ENCODE peak calls at places on chromosomes 13 and 19, in six cellular contexts. K is H1, I is GM12891, Q is K562, M is HepG2, D is GM12878. E is an unnamed sample.

GRCh38 chr13:23671902-23672301 is 101.7 kb downstream of the TNFRSF19 start:
- DNase-seq in I (no peak), K (no peak), M (no peak), Q (no peak), D (no peak), E (no peak)

GRCh38 chr19:2164020-2164988 is 571 bp downstream of the DOT1L start:
- DNase-seq in I (no peak), Q (peak; percentile 23), M (no peak), D (no peak), K (no peak), E (no peak)

GRCh38 chr19:40398417-40399056 is 8.6 kb upstream of the HIPK4 start:
- DNase-seq in K (no peak), Q (peak; percentile 92), I (peak; percentile 66), D (no peak), M (no peak), E (no peak)

GRCh38 chr19:56137405-56137804 is 3.7 kb upstream of the ZNF444 start:
- DNase-seq in Q (no peak), M (no peak), D (no peak), I (no peak), K (no peak), E (no peak)

GRCh38 chr13:101941095-101941777 is 460.6 kb downstream of the FGF14 start:
- DNase-seq in M (no peak), I (no peak), D (no peak), K (no peak), Q (no peak), E (no peak)

GRCh38 chr13:78430166-78430791 is 173.1 kb downstream of the POU4F1 start:
- DNase-seq in K (no peak), D (no peak), M (no peak), I (no peak), Q (no peak), E (no peak)

GRCh38 chr19:30076101-30076551 is 134.1 kb downstream of the URI1 start:
- DNase-seq in K (no peak), I (no peak), Q (no peak), M (no peak), D (no peak), E (no peak)

GRCh38 chr13:101451641-101452040 is 834 bp upstream of the ITGBL1 start:
- DNase-seq in K (no peak), I (no peak), Q (no peak), D (no peak), M (no peak), E (no peak)

GRCh38 chr13:33182729-33183128 is 102.8 kb downstream of the STARD13 start:
- DNase-seq in Q (no peak), M (no peak), K (no peak), D (no peak), I (no peak), E (no peak)

GRCh38 chr13:113140677-113141590 is 17.5 kb upstream of the PROZ start:
- DNase-seq in M (no peak), K (no peak), D (no peak), Q (no peak), I (no peak), E (no peak)

GRCh38 chr19:10644351-10645007 is 9.7 kb upstream of the ILF3 start:
- DNase-seq in K (peak; percentile 68), D (no peak), I (peak; percentile 84), M (peak; percentile 74), Q (peak; percentile 91), E (peak; percentile 92)

GRCh38 chr13:79646880-79647279 is 165.9 kb downstream of the NDFIP2 start:
- DNase-seq in M (no peak), Q (no peak), K (no peak), D (no peak), I (no peak), E (no peak)

GRCh38 chr19:11767633-11768133 is 883 bp downstream of the ZNF441 start:
- DNase-seq in Q (peak; percentile 35), D (peak; percentile 31), K (no peak), M (peak; percentile 72), I (peak; percentile 13), E (peak; percentile 25)

GRCh38 chr19:33392341-33393285 is 19.1 kb downstream of the CEBPG start:
- DNase-seq in K (no peak), Q (peak; percentile 41), I (peak; percentile 19), M (peak; percentile 92), D (no peak), E (peak; percentile 19)

GRCh38 chr19:33394723-33395560 is 21.4 kb downstream of the CEBPG start:
- DNase-seq in D (no peak), K (no peak), M (no peak), I (no peak), Q (no peak), E (peak; percentile 13)

GRCh38 chr19:33395561-33396550 is 22.3 kb downstream of the CEBPG start:
- DNase-seq in D (no peak), K (no peak), Q (no peak), M (no peak), I (no peak), E (peak; percentile 23)

GRCh38 chr19:33393286-33394005 is 19.9 kb downstream of the CEBPG start:
- DNase-seq in M (peak; percentile 54), I (peak; percentile 33), D (no peak), K (no peak), Q (no peak), E (no peak)

DNA sequence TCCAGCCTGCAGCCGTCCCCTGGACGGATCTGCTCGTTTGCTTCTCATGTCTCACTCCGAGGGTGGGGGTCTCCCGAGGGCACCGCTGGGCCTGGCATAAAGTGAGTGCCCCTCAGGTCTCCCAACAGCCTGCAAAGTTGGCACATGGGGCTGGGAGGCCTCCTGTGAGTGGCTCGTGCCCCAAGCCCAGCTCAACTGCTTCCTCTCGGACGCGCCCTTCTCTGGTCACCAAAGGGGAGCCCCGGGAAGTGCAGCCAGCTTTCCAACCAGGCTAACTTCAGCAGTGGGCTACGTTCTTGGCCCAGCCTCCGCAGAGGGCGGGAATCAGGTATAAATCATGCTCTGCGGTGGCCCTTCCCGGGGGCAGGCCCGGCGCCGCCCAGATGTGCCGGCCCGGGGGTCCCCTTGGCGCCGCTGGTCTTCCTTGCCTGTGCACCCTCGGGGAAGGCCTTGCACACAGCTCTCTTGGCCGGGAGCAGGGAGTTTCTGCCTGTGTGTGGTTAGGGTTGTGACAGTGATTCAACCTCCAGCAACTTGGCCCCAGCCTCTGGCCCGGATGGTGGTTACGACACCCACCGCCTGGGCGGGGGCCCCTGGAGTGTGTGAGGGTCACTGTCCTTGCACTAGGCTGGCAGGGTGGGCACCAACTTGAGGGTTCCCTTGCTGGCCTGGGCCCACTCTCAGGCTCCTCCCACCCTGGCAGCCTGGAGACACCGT is 20.7 kb downstream of the CEBPG start:
- DNase-seq in K (no peak), I (peak; percentile 18), D (no peak), Q (no peak), M (peak; percentile 55), E (peak; percentile 14)
- TF ChIP-seq TAF1 in K (no peak), I (no peak), D (no peak), Q (no peak), M (peak; percentile 41), E (no peak)

DNA sequence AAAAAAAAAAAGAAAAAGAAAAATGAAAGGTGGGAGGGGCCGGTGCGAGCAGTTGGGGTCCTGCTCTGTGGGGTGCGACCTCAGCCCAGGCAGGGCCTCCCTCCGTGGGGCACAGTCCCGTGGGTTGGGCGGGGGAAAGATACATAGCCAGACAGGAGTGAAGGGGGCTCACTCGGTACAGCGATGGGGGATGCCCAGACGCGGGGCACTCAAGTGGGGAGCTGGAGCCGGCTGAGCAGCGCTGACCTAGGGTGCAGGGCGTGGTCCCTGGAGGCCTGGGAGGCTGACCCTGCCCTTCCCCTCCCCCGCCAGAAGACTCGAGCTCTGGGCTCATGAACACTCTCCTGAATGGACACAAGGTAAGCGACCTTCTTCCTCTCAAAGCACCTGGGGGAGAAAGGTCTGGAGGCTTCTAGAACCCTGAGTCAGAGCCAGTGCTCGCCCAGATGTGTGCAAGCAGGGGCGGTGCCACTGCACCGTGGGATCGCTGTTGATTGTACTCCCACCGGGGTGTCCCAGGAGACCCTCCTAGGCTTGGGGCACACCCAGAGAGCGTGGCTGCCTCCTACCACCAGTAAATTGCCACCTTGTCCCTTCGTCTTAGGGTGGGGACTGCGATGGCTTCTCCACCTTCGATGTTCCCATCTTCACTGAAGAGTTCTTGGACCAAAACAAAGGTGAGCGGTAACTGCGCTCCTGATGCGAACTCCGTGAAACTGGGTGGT is 3.4 kb downstream of the HMG20B start:
- DNase-seq in D (no peak), K (no peak), I (no peak), M (no peak), Q (no peak), E (no peak)
- TF ChIP-seq POLR2A in D (no peak), K (no peak), I (no peak), M (no peak), Q (peak; percentile 40), E (no peak)

DNA sequence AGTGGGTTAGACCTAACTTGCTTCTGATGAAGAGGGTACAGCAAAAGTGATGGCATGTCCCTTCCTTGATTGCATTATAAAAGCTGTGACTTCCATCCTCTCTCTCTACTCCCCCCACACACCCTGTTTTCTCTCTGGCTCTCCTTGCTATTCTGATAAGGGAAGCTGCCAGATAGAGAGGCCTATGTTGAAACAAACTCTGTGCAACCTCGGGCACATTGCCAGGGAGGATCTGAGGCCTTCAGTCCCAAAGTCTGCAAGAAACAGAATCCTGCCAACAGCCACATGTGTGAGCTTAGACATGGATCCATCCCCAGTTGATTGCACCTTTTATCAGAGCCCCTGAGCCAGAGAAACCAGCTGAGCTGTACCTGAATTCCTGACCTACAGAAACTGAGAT is 44.8 kb upstream of the ARGLU1 start:
- DNase-seq in M (no peak), K (no peak), D (no peak), Q (no peak), I (no peak), E (no peak)
- TF ChIP-seq POLR2AphosphoS5 in M (no peak), K (no peak), D (no peak), Q (no peak), I (no peak), E (no peak)

GRCh38 chr19:49398931-49399330 is 10.9 kb downstream of the KASH5 start:
- DNase-seq in D (no peak), M (no peak), K (no peak), Q (no peak), I (no peak), E (no peak)

GRCh38 chr19:49395581-49396407 is 7.7 kb downstream of the KASH5 start:
- DNase-seq in M (no peak), I (no peak), Q (no peak), D (no peak), K (no peak), E (no peak)

GRCh38 chr19:49398001-49398615 is 10.1 kb downstream of the KASH5 start:
- DNase-seq in M (no peak), Q (no peak), K (no peak), D (no peak), I (no peak), E (no peak)

GRCh38 chr19:49393871-49394270 is 5.8 kb downstream of the KASH5 start:
- DNase-seq in D (no peak), K (no peak), M (no peak), I (no peak), Q (no peak), E (no peak)

DNA sequence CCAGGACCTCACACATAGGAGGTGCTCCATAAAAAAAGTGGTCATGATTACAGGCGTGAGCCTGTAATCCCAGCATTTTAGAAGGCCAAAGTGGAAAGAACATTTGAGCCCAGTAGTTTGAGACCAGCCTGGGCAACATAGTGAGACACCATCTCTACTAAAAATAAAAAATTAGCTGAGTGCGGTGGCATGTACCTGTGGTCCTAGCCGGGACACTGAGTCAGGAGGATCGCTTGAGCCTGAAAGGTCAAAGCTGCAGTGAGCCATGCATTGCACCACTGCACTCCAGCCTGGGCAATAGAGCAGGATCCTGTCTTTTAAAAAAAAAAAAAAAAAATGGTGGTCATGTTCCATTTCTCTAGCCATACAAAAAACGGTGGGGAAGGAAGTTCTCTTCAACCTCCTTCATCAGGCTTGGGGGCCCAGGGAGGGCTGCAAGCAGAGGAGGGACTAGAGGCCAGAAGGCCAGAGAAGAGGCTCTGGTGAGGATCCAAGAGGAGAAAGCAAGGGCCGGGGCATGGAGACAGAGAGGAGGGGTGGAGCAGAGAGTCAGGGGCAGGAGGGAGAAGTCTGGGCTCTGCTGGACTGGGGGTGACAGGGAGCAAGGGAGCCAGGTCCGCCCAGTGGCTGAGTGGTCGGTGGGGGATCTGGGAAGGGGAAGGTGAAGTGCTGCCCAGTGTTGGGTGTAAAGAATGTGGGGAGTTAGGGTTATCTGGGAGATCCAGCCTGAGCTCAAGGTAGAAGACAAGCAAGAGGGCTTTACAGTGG is 8.9 kb downstream of the KASH5 start:
- DNase-seq in Q (no peak), K (no peak), D (no peak), M (no peak), I (no peak), E (no peak)
- TF ChIP-seq TAF1 in Q (no peak), K (no peak), D (no peak), M (no peak), I (no peak), E (no peak)